ENCODE peak calls at places on chromosomes 13 and 19, in five cellular contexts. K is NCI-H2081; Z is activated CD8-positive, alpha-beta memory T cell treated with anti-CD3 and anti-CD28 coated beads for 1 hour; U is activated T-helper 9 cell treated with anti-CD3 and anti-CD28 coated beads, Interleukin-2, amount 50 U/mL, for 16 hours; D is G401. S is an unnamed sample.

GRCh38 chr19:5674734-5675133 is 5.6 kb downstream of the MICOS13 start:
- DNase-seq in Z (no peak), D (no peak), U (no peak), K (no peak), S (no peak)

GRCh38 chr13:114319441-114319871 is 5.2 kb downstream of the CHAMP1 start:
- DNase-seq in K (no peak), Z (no peak), U (no peak), D (no peak), S (no peak)

GRCh38 chr19:925912-926594 is at the start of gene ARID3A:
- DNase-seq in Z (no peak), K (peak), D (peak), U (no peak), S (no peak)

GRCh38 chr13:105519766-105520165 is 1015.7 kb downstream of the EFNB2 start:
- DNase-seq in D (no peak), Z (no peak), K (no peak), U (no peak), S (no peak)

GRCh38 chr13:104586010-104586746 is 1520.0 kb upstream of the SLC10A2 start:
- DNase-seq in D (no peak), K (no peak), Z (no peak), U (no peak), S (no peak)

GRCh38 chr19:39196320-39196719 is 444 bp upstream of the NCCRP1 start:
- DNase-seq in K (no peak), U (no peak), D (no peak), Z (no peak), S (no peak)

GRCh38 chr13:32977321-32977720 is 38.9 kb upstream of the KL start:
- DNase-seq in Z (no peak), D (no peak), K (no peak), U (no peak), S (no peak)

GRCh38 chr19:41627966-41628675 is 1.2 kb upstream of the CEACAM4 start:
- DNase-seq in Z (no peak), U (no peak), D (no peak), K (no peak), S (no peak)

GRCh38 chr19:53103903-53104203 is 631 bp upstream of the ZNF160 start:
- DNase-seq in U (no peak), D (no peak), K (no peak), Z (no peak), S (no peak)

GRCh38 chr13:48232420-48233096 is 448 bp upstream of the ITM2B start:
- DNase-seq in Z (no peak), K (no peak), U (no peak), D (peak), S (no peak)

GRCh38 chr19:3544742-3545668 is 6.0 kb downstream of the TEKTIP1 start:
- DNase-seq in D (peak), U (peak), Z (peak), K (peak), S (peak)

GRCh38 chr19:38616265-38616664 is 1.5 kb downstream of the MAP4K1 start:
- DNase-seq in K (no peak), U (no peak), D (no peak), Z (no peak), S (no peak)

GRCh38 chr13:33728271-33729037 is 89.5 kb upstream of the RFC3 start:
- DNase-seq in U (no peak), Z (no peak), K (no peak), D (peak), S (no peak)

GRCh38 chr13:66765559-66765958 is 464.6 kb downstream of the PCDH9 start:
- DNase-seq in U (no peak), D (no peak), K (no peak), Z (no peak), S (no peak)

GRCh38 chr19:42286349-42287016 is 15.4 kb upstream of the PRR19 start:
- DNase-seq in K (no peak), U (no peak), Z (no peak), D (peak), S (no peak)

GRCh38 chr19:24101459-24102122 is 14.6 kb downstream of the ZNF254 start:
- DNase-seq in D (no peak), Z (no peak), K (no peak), U (no peak), S (no peak)

GRCh38 chr13:77596777-77597176 is 61.3 kb downstream of the SCEL start:
- DNase-seq in U (no peak), D (peak), K (no peak), Z (no peak), S (no peak)

GRCh38 chr19:39852882-39853281 is 6.7 kb upstream of the FBL start:
- DNase-seq in Z (no peak), K (no peak), U (no peak), D (no peak), S (no peak)

GRCh38 chr19:11159598-11160001 is 4.0 kb upstream of the SPC24 start:
- DNase-seq in Z (no peak), U (no peak), K (no peak), D (no peak), S (no peak)

GRCh38 chr19:55242517-55242916 is 14.0 kb upstream of the TMEM86B start:
- DNase-seq in U (no peak), K (no peak), Z (no peak), D (no peak), S (no peak)

GRCh38 chr19:52749780-52750179 is 14.9 kb upstream of the ZNF611 start:
- DNase-seq in U (no peak), D (no peak), K (no peak), Z (no peak), S (no peak)

GRCh38 chr13:24742294-24742693 is 21.7 kb upstream of the RNF17 start:
- DNase-seq in K (no peak), Z (no peak), U (no peak), D (no peak), S (no peak)

GRCh38 chr19:15563325-15563794 is 51.7 kb upstream of the CYP4F8 start:
- DNase-seq in K (peak), Z (no peak), U (no peak), D (peak), S (no peak)

GRCh38 chr13:33194820-33195692 is 90.5 kb downstream of the STARD13 start:
- DNase-seq in D (no peak), K (peak), Z (no peak), U (no peak), S (no peak)

GRCh38 chr19:12665281-12665573 is 1.3 kb downstream of the MAN2B1 start:
- DNase-seq in U (no peak), K (no peak), D (no peak), Z (no peak), S (peak)

GRCh38 chr19:58089846-58090245 is 8.2 kb downstream of the ZSCAN18 start:
- DNase-seq in D (peak), Z (no peak), K (no peak), U (no peak), S (no peak)

GRCh38 chr13:52779028-52779612 is 39.5 kb upstream of the CNMD start:
- DNase-seq in Z (no peak), K (no peak), U (no peak), D (no peak), S (no peak)

GRCh38 chr13:58921129-58921528 is 1242.6 kb downstream of the DIAPH3 start:
- DNase-seq in K (no peak), D (no peak), U (no peak), Z (no peak), S (no peak)

GRCh38 chr19:38891791-38892190 is 7.6 kb downstream of the SIRT2 start:
- DNase-seq in Z (no peak), D (no peak), K (no peak), U (no peak), S (no peak)

GRCh38 chr13:110576736-110577476 is 15.4 kb upstream of the RAB20 start:
- DNase-seq in U (no peak), Z (no peak), K (no peak), D (no peak), S (no peak)

GRCh38 chr13:46622918-46623256 is 69.9 kb downstream of the LRCH1 start:
- DNase-seq in U (no peak), K (peak), D (peak), Z (no peak), S (no peak)

GRCh38 chr19:1449467-1450442 is at the start of gene APC2:
- DNase-seq in U (no peak), Z (no peak), D (peak), K (peak), S (no peak)

GRCh38 chr13:79258489-79258888 is 147.6 kb downstream of the RBM26 start:
- DNase-seq in K (no peak), Z (no peak), D (no peak), U (no peak), S (no peak)

GRCh38 chr13:20672772-20673171 is 30.7 kb upstream of the IL17D start:
- DNase-seq in D (no peak), K (no peak), U (no peak), Z (no peak), S (no peak)

GRCh38 chr13:61727714-61728275 is 312.1 kb upstream of the PCDH20 start:
- DNase-seq in U (no peak), Z (no peak), D (no peak), K (no peak), S (no peak)

S was measured in T follicular helper cell.